ENCODE peak calls at places on chromosomes 3 and 15, in five cellular contexts. One of them, this sample, is unnamed.

GRCh38 chr3:167814441-167814951 is 79.0 kb downstream of the SERPINI1 start:
- DNase-seq in esophagus squamous epithelium: no peak
- DNase-seq in GM12891: no peak
- DNase-seq in body of pancreas: no peak
- DNase-seq in sigmoid colon: no peak
- DNase-seq in this sample: peak

GRCh38 chr3:113405180-113405579 is 36.1 kb downstream of the CFAP44 start:
- DNase-seq in esophagus squamous epithelium: no peak
- DNase-seq in GM12891: no peak
- DNase-seq in body of pancreas: no peak
- DNase-seq in sigmoid colon: no peak
- DNase-seq in this sample: no peak

GRCh38 chr3:124223853-124224252 is 231.9 kb upstream of the ROPN1 start:
- DNase-seq in esophagus squamous epithelium: no peak
- DNase-seq in GM12891: no peak
- DNase-seq in body of pancreas: no peak
- DNase-seq in sigmoid colon: no peak
- DNase-seq in this sample: no peak

GRCh38 chr15:89085289-89085906 is 2.9 kb upstream of the ABHD2 start:
- DNase-seq in esophagus squamous epithelium: no peak
- DNase-seq in GM12891: no peak
- DNase-seq in body of pancreas: no peak
- DNase-seq in sigmoid colon: peak
- DNase-seq in this sample: no peak

GRCh38 chr3:152030320-152030719 is 156.9 kb downstream of the SUCNR1 start:
- DNase-seq in esophagus squamous epithelium: no peak
- DNase-seq in GM12891: no peak
- DNase-seq in body of pancreas: no peak
- DNase-seq in sigmoid colon: no peak
- DNase-seq in this sample: no peak

GRCh38 chr3:5645311-5646029 is 458.0 kb downstream of the EDEM1 start:
- DNase-seq in esophagus squamous epithelium: no peak
- DNase-seq in GM12891: no peak
- DNase-seq in body of pancreas: no peak
- DNase-seq in sigmoid colon: no peak
- DNase-seq in this sample: no peak

GRCh38 chr3:171497546-171497945 is 37.3 kb upstream of the TNIK start:
- DNase-seq in esophagus squamous epithelium: no peak
- DNase-seq in GM12891: no peak
- DNase-seq in body of pancreas: no peak
- DNase-seq in sigmoid colon: no peak
- DNase-seq in this sample: no peak

GRCh38 chr3:62622553-62623174 is 249.3 kb upstream of the FEZF2 start:
- DNase-seq in esophagus squamous epithelium: no peak
- DNase-seq in GM12891: peak
- DNase-seq in body of pancreas: peak
- DNase-seq in sigmoid colon: no peak
- DNase-seq in this sample: no peak

GRCh38 chr3:111568906-111569305 is 26.2 kb downstream of the ZBED2 start:
- DNase-seq in esophagus squamous epithelium: no peak
- DNase-seq in GM12891: no peak
- DNase-seq in body of pancreas: no peak
- DNase-seq in sigmoid colon: no peak
- DNase-seq in this sample: no peak

GRCh38 chr3:161171113-161171512 is 50.0 kb upstream of the NMD3 start:
- DNase-seq in esophagus squamous epithelium: no peak
- DNase-seq in GM12891: no peak
- DNase-seq in body of pancreas: no peak
- DNase-seq in sigmoid colon: peak
- DNase-seq in this sample: peak

GRCh38 chr3:127573401-127573800 is 17.1 kb downstream of the TPRA1 start:
- DNase-seq in esophagus squamous epithelium: no peak
- DNase-seq in GM12891: no peak
- DNase-seq in body of pancreas: no peak
- DNase-seq in sigmoid colon: no peak
- DNase-seq in this sample: no peak

GRCh38 chr3:15535757-15536156 is 14.3 kb upstream of the COLQ start:
- DNase-seq in esophagus squamous epithelium: no peak
- DNase-seq in GM12891: no peak
- DNase-seq in body of pancreas: no peak
- DNase-seq in sigmoid colon: no peak
- DNase-seq in this sample: no peak

GRCh38 chr3:102573483-102574028 is 138.7 kb downstream of the ZPLD1 start:
- DNase-seq in esophagus squamous epithelium: no peak
- DNase-seq in GM12891: no peak
- DNase-seq in body of pancreas: no peak
- DNase-seq in sigmoid colon: no peak
- DNase-seq in this sample: no peak

GRCh38 chr3:72102057-72102711 is 317.2 kb upstream of the PROK2 start:
- DNase-seq in esophagus squamous epithelium: no peak
- DNase-seq in GM12891: no peak
- DNase-seq in body of pancreas: no peak
- DNase-seq in sigmoid colon: peak
- DNase-seq in this sample: no peak

GRCh38 chr3:178419078-178419477 is 117.2 kb upstream of the KCNMB2 start:
- DNase-seq in esophagus squamous epithelium: no peak
- DNase-seq in GM12891: no peak
- DNase-seq in body of pancreas: no peak
- DNase-seq in sigmoid colon: no peak
- DNase-seq in this sample: no peak

GRCh38 chr3:11600501-11601282 is 43.0 kb downstream of the VGLL4 start:
- DNase-seq in esophagus squamous epithelium: no peak
- DNase-seq in GM12891: no peak
- DNase-seq in body of pancreas: peak
- DNase-seq in sigmoid colon: peak
- DNase-seq in this sample: peak

GRCh38 chr15:81888748-81889479 is 156.9 kb downstream of the MEX3B start:
- DNase-seq in esophagus squamous epithelium: no peak
- DNase-seq in GM12891: no peak
- DNase-seq in body of pancreas: no peak
- DNase-seq in sigmoid colon: no peak
- DNase-seq in this sample: no peak

GRCh38 chr3:67048716-67049076 is 50.6 kb downstream of the KBTBD8 start:
- DNase-seq in esophagus squamous epithelium: no peak
- DNase-seq in GM12891: no peak
- DNase-seq in body of pancreas: no peak
- DNase-seq in sigmoid colon: no peak
- DNase-seq in this sample: no peak

GRCh38 chr15:70197945-70198361 is 100.2 kb upstream of the TLE3 start:
- DNase-seq in esophagus squamous epithelium: no peak
- DNase-seq in GM12891: no peak
- DNase-seq in body of pancreas: no peak
- DNase-seq in sigmoid colon: no peak
- DNase-seq in this sample: no peak

GRCh38 chr3:45011756-45012441 is 14.2 kb upstream of the CLEC3B start:
- DNase-seq in esophagus squamous epithelium: no peak
- DNase-seq in GM12891: no peak
- DNase-seq in body of pancreas: no peak
- DNase-seq in sigmoid colon: peak
- DNase-seq in this sample: peak

GRCh38 chr15:92809064-92809879 is 90.9 kb upstream of the CHD2 start:
- DNase-seq in esophagus squamous epithelium: peak
- DNase-seq in GM12891: peak
- DNase-seq in body of pancreas: peak
- DNase-seq in sigmoid colon: peak
- DNase-seq in this sample: no peak

GRCh38 chr3:171878441-171879225 is 35.5 kb downstream of the TMEM212 start:
- DNase-seq in esophagus squamous epithelium: no peak
- DNase-seq in GM12891: no peak
- DNase-seq in body of pancreas: no peak
- DNase-seq in sigmoid colon: no peak
- DNase-seq in this sample: no peak

GRCh38 chr15:67173786-67174185 is 80.7 kb downstream of the AAGAB start:
- DNase-seq in esophagus squamous epithelium: no peak
- DNase-seq in GM12891: no peak
- DNase-seq in body of pancreas: no peak
- DNase-seq in sigmoid colon: peak
- DNase-seq in this sample: no peak

GRCh38 chr15:67170143-67170885 is 84.1 kb downstream of the AAGAB start:
- DNase-seq in esophagus squamous epithelium: no peak
- DNase-seq in GM12891: no peak
- DNase-seq in body of pancreas: no peak
- DNase-seq in sigmoid colon: peak
- DNase-seq in this sample: no peak

GRCh38 chr15:67173015-67173414 is 81.4 kb downstream of the AAGAB start:
- DNase-seq in esophagus squamous epithelium: no peak
- DNase-seq in GM12891: no peak
- DNase-seq in body of pancreas: no peak
- DNase-seq in sigmoid colon: peak
- DNase-seq in this sample: no peak

GRCh38 chr15:67171471-67171870 is 83.0 kb downstream of the AAGAB start:
- DNase-seq in esophagus squamous epithelium: no peak
- DNase-seq in GM12891: no peak
- DNase-seq in body of pancreas: no peak
- DNase-seq in sigmoid colon: no peak
- DNase-seq in this sample: no peak

GRCh38 chr15:67172172-67172571 is 82.3 kb downstream of the AAGAB start:
- DNase-seq in esophagus squamous epithelium: no peak
- DNase-seq in GM12891: no peak
- DNase-seq in body of pancreas: no peak
- DNase-seq in sigmoid colon: peak
- DNase-seq in this sample: no peak
- TF ChIP-seq POLR2A in esophagus squamous epithelium: no peak
- TF ChIP-seq POLR2A in GM12891: no peak
- TF ChIP-seq POLR2A in body of pancreas: no peak
- TF ChIP-seq POLR2A in sigmoid colon: no peak
- TF ChIP-seq POLR2A in this sample: no peak

GRCh38 chr15:39787479-39787878 is 4.8 kb upstream of the FSIP1 start:
- DNase-seq in esophagus squamous epithelium: no peak
- DNase-seq in GM12891: no peak
- DNase-seq in body of pancreas: no peak
- DNase-seq in sigmoid colon: no peak
- DNase-seq in this sample: no peak
- TF ChIP-seq POLR2A in esophagus squamous epithelium: no peak
- TF ChIP-seq POLR2A in GM12891: no peak
- TF ChIP-seq POLR2A in body of pancreas: no peak
- TF ChIP-seq POLR2A in sigmoid colon: no peak
- TF ChIP-seq POLR2A in this sample: no peak

GRCh38 chr3:155854147-155854940 is at the start of gene SLC33A1:
- DNase-seq in esophagus squamous epithelium: peak
- DNase-seq in GM12891: peak
- DNase-seq in body of pancreas: peak
- DNase-seq in sigmoid colon: peak
- DNase-seq in this sample: peak
- TF ChIP-seq POLR2A in esophagus squamous epithelium: peak
- TF ChIP-seq POLR2A in GM12891: peak
- TF ChIP-seq POLR2A in body of pancreas: peak
- TF ChIP-seq POLR2A in sigmoid colon: peak
- TF ChIP-seq POLR2A in this sample: peak

GRCh38 chr3:183253961-183254815 is 1.1 kb downstream of the B3GNT5 start:
- DNase-seq in esophagus squamous epithelium: no peak
- DNase-seq in GM12891: peak
- DNase-seq in body of pancreas: peak
- DNase-seq in sigmoid colon: peak
- DNase-seq in this sample: peak
- TF ChIP-seq POLR2A in esophagus squamous epithelium: no peak
- TF ChIP-seq POLR2A in GM12891: no peak
- TF ChIP-seq POLR2A in body of pancreas: peak
- TF ChIP-seq POLR2A in sigmoid colon: no peak
- TF ChIP-seq POLR2A in this sample: peak

DNA sequence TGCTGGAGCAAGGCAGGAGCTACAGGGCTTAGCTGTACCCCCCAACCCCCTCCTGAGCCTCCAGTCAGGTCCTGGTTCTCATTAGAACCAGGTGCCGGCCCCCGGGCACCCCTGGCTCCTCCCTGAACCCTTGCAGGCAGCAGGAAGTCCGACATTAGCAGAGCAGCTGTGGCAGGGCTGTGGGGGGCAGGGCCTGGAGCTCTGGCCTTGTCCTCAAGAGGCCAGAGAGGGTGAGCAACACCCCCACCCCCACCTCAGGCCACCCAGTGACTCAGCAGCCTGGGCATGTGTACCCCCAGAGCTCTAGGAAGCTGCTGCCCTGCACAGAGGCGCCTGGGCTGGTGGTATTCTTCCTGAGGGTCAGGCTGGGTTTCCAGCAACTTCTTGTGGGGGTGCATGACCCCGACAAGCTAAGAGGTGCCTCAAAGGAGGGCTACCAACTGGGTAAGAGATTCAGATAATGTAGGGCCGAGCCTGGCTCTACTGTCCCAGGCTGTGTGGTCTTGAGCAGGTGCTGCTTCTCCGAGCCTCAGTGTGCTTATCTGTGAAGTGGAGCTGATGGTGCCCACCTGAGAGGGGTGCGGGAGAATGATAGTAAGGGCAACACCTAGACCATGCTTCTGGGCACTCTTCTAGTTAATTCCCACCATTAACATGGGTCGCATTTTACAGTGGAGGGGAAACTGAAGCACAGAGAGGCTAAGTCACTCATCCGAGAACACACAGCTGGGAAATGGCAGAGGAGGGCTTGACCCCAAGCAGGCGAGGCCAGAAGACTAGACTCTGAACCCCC is 16.0 kb downstream of the H1-8 start:
- DNase-seq in esophagus squamous epithelium: no peak
- DNase-seq in GM12891: no peak
- DNase-seq in body of pancreas: no peak
- DNase-seq in sigmoid colon: no peak
- DNase-seq in this sample: peak
- TF ChIP-seq POLR2A in esophagus squamous epithelium: no peak
- TF ChIP-seq POLR2A in GM12891: no peak
- TF ChIP-seq POLR2A in body of pancreas: no peak
- TF ChIP-seq POLR2A in sigmoid colon: no peak
- TF ChIP-seq POLR2A in this sample: no peak

DNA sequence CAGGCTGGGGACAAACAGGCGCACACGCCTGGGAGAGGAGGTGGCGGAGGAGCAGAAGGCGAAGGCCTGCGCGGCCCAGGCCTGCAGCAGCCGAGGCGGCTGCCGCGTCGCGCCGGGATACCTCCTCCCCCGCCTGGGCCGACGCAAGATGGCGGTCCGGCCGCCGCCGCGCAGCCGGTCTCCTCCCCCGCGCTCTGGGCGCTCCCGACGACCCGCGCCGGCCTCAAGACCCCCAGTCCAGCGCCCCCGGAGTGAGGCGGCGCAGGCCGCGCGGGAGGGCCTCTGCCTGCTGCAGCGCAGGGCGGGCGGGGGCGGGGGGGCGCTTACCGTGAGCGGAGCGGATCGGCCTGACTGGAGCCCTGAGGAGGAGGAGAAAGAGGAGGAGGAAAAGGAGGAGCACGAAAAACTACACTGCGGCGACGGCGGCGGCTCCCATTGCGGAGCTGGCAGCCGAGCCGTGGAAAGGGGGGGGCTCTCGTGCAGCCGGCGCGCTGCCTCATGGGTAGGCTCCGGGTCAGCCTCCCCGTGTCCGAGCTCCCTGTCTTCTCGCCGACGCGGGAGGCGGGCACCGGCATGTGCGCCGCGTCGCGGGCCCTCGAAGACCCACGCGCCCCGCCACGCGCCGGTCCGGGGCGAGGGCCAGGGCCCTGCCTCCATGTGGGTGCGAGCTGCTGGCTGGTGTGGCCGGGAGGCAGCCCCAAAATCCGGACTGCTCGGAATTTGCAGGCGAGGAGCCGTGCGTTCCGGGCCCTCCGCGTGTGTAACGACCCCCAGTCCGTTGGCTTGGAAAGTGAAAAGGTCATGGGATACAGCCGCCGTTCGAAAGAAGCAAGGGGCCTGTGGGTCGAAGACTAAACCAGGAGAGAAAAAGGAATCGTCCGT is at the start of gene ZNF280D:
- DNase-seq in esophagus squamous epithelium: peak
- DNase-seq in GM12891: peak
- DNase-seq in body of pancreas: peak
- DNase-seq in sigmoid colon: peak
- DNase-seq in this sample: peak
- TF ChIP-seq POLR2A in esophagus squamous epithelium: peak
- TF ChIP-seq POLR2A in GM12891: peak
- TF ChIP-seq POLR2A in body of pancreas: peak
- TF ChIP-seq POLR2A in sigmoid colon: no peak
- TF ChIP-seq POLR2A in this sample: peak

This sample was measured in H54.